ENCODE peak calls at places on chromosomes 4 and X, in five cellular contexts. I is neural progenitor cell, U is PC-3, A is neuronal stem cell, L is AG04450. D is an unnamed sample.

GRCh38 chr4:183995489-183996049 is 90.5 kb downstream of the STOX2 start:
- DNase-seq in I (no peak), U (no peak), A (no peak), L (no peak), D (peak; percentile 66)

GRCh38 chr4:8665406-8666360 is 73.1 kb downstream of the CPZ start:
- DNase-seq in I (no peak), U (peak; percentile 38), A (no peak), L (no peak), D (peak; percentile 14)

GRCh38 chr4:94636004-94636403 is 121.8 kb upstream of the BMPR1B start:
- DNase-seq in I (no peak), U (peak; percentile 8), A (no peak), L (no peak), D (no peak)

GRCh38 chr4:57013529-57014120 is 34.9 kb downstream of the POLR2B start:
- DNase-seq in I (no peak), U (no peak), A (no peak), L (no peak), D (no peak)

GRCh38 chr4:130640583-130640982 is 1544.6 kb downstream of the C4orf33 start:
- DNase-seq in I (no peak), U (no peak), A (no peak), L (no peak), D (no peak)

GRCh38 chr4:107283587-107284559 is 247.8 kb upstream of the DKK2 start:
- DNase-seq in I (no peak), U (peak; percentile 27), A (no peak), L (peak; percentile 90), D (no peak)

GRCh38 chr4:81445196-81445595 is 26.5 kb downstream of the RASGEF1B start:
- DNase-seq in I (no peak), U (no peak), A (no peak), L (no peak), D (no peak)

GRCh38 chr4:186485621-186486062 is 69.7 kb downstream of the MTNR1A start:
- DNase-seq in I (peak; percentile 21), U (peak; percentile 11), A (peak; percentile 45), L (no peak), D (peak; percentile 60)

GRCh38 chr4:47386592-47387235 is 76.8 kb downstream of the COMMD8 start:
- DNase-seq in I (no peak), U (no peak), A (no peak), L (no peak), D (no peak)

GRCh38 chr4:42568610-42569207 is 88.2 kb downstream of the ATP8A1 start:
- DNase-seq in I (peak; percentile 89), U (peak; percentile 77), A (peak; percentile 59), L (peak; percentile 20), D (peak; percentile 47)

GRCh38 chrX:151153086-151153485 is 23.3 kb upstream of the GPR50 start:
- DNase-seq in I (peak; percentile 77), U (peak; percentile 74), A (peak; percentile 40), L (no peak), D (peak; percentile 37)

GRCh38 chrX:151155234-151155633 is 21.1 kb upstream of the GPR50 start:
- DNase-seq in I (no peak), U (no peak), A (no peak), L (no peak), D (no peak)

GRCh38 chrX:151151668-151152267 is 24.6 kb upstream of the GPR50 start:
- DNase-seq in I (peak; percentile 70), U (peak; percentile 64), A (peak; percentile 40), L (no peak), D (peak; percentile 39)
- H3K27me3 ChIP-seq in I (peaks cover 53% of the 10 kb centered on the region), U (peaks cover 34% of the 10 kb centered on the region), A (no peaks in the 10 kb centered on the region), L (no peaks in the 10 kb centered on the region), D (peaks cover 11% of the 10 kb centered on the region)

DNA sequence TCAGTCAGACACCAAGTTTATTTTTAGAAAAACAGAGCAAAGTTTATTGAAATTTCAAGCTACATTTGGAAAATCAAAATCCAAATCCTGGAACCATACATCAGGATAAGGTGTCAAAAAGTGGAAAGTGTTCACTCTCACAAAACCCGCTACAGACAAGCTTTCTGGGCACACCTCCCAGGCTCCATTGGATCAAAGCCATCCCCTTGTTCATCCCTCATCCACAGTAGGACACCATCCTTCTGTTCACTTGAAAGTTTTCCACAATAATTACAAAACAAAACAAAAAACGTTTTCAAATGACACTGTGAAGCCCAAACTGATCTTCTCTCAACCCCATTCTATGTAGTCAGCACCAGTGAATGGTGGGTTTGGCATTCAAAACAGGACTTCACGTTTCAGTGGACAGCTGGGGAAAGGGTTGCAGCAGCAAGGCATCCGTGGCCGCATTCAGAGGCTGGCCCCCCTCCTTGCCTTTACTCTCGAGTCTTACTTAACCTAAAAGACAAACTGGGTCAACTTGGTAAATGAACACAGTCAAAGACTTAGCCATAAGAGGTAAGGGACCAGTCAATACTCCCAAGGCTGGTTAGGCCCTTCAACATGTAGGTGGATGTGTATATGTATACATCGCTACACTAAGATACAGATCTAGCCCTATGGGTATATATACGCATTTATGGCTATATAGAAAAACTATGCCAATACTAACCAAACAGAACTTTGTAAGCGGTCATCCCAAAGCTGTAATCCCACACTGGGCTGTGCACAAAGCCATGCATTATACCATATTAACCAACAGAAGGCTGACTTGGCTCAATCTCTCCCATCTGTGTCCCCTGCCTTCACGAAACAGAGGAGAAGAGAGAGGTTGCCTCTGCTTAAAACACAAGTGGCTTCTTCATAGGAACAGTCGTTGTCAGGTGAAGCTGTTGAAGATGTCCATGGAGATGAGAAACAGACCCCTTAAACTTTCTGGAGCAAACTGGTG is 62.1 kb downstream of the TSC22D3 start:
- DNase-seq in I (no peak), U (no peak), A (no peak), L (no peak), D (no peak)
- H3K4me3 ChIP-seq in I (no peak overlapping the region), U (no peak overlapping the region), A (no peak overlapping the region), L (no peak overlapping the region), D (no peak overlapping the region)

GRCh38 chrX:12865359-12865758 is 1.5 kb upstream of the TLR7 start:
- DNase-seq in I (no peak), U (no peak), A (no peak), L (no peak), D (peak; percentile 17)
- H3K27me3 ChIP-seq in I (no peaks in the 10 kb centered on the region), U (no peaks in the 10 kb centered on the region), A (no peaks in the 10 kb centered on the region), L (no peaks in the 10 kb centered on the region), D (no peaks in the 10 kb centered on the region)

DNA sequence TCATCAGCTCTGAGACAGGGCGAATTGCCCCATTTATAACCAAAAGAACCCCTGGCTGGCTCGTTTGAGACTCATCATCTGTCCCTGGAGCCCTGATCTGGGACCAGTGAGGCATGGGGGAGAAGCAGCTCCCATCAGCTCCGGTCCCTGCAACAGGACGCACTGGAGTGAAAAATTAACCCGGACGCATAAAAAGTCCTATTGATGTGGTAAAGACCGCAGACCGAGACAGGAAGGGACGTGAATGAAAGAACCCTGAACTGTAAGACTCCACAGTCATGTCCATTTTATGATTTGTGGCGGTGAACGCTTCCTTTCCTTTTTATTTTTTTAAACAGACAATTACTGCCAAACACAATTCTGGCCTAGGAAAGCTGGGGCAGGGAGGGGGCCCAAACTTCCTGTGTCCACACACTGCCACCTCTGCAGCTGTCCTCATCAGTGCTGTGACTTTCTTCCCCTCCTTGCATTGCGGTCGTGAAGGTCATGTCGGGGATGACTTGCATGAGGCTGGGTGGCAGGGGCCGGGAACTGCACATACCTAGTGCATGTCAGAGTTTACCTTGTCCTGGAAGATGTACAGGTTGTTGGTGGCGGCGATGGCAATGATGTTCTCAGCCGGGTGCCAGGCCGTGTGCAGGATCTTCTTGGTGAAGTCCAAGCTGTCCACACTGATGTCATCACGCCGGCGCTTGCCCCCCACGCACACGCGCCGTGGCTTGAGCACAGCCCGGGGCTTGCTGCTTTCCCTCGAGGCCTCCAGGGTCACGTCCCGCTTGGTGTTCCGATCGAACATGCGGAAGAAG is 53.3 kb downstream of the WFS1 start:
- DNase-seq in I (no peak), U (no peak), A (no peak), L (no peak), D (no peak)
- H3K4me3 ChIP-seq in I (no peak overlapping the region), U (no peak overlapping the region), A (peak overlapping the region; percentile 28), L (no peak overlapping the region), D (no peak overlapping the region)

GRCh38 chrX:18173494-18174180 is 47.0 kb downstream of the BEND2 start:
- DNase-seq in I (no peak), U (no peak), A (no peak), L (no peak), D (no peak)
- H3K27me3 ChIP-seq in I (no peaks in the 10 kb centered on the region), U (peaks cover 47% of the 10 kb centered on the region), A (no peaks in the 10 kb centered on the region), L (no peaks in the 10 kb centered on the region), D (no peaks in the 10 kb centered on the region)

GRCh38 chr4:78478523-78478922 is 73.0 kb upstream of the ANXA3 start:
- DNase-seq in I (no peak), U (no peak), A (no peak), L (no peak), D (no peak)
- H3K4me3 ChIP-seq in I (no peak overlapping the region), U (no peak overlapping the region), A (no peak overlapping the region), L (no peak overlapping the region), D (no peak overlapping the region)

D was measured in H7.